ENCODE peak calls at places on chromosomes 2 and 18, in ten cellular contexts. T is activated T-helper 1 cell treated with Interleukin-2 at 50 U/mL for 16 hours; D is C1 segment of cervical spinal cord; J is stimulated activated CD8-positive, alpha-beta memory T cell treated with anti-CD3 and anti-CD28 coated beads, Interleukin-2, amount 100 ng/mL, for 48 hours; A is ecto neural progenitor cell; E is lower leg skin; H is HS-5; N is sciatic nerve; Z is non-pigmented ciliary epithelial cell; Y is NCI-H748 treated with DMSO at 0.1 percent for 48 hours. Q is an unnamed sample.

GRCh38 chr2:70069049-70069448 is 18.2 kb upstream of the PCBP1 start:
- DNase-seq in T (peak; percentile 37), D (no peak), J (peak; percentile 59), A (no peak), E (no peak), H (no peak), N (no peak), Z (no peak), Y (no peak), Q (peak; percentile 78)

GRCh38 chr2:119704670-119705120 is 25.7 kb downstream of the TMEM177 start:
- DNase-seq in T (no peak), D (no peak), J (no peak), A (no peak), E (no peak), H (no peak), N (no peak), Z (no peak), Y (no peak), Q (peak; percentile 14)

GRCh38 chr18:35581555-35582309 is at the start of gene GALNT1:
- DNase-seq in T (peak; percentile 2), D (no peak), J (no peak), A (peak; percentile 54), E (no peak), H (no peak), N (peak; percentile 63), Z (no peak), Y (no peak), Q (peak; percentile 6)

GRCh38 chr18:5295231-5295920 is at the start of gene ZBTB14:
- DNase-seq in T (peak; percentile 69), D (peak; percentile 57), J (peak; percentile 36), A (peak; percentile 78), E (peak; percentile 88), H (no peak), N (peak; percentile 77), Z (no peak), Y (no peak), Q (peak; percentile 62)

GRCh38 chr18:77407733-77408132 is 158.1 kb downstream of the GALR1 start:
- DNase-seq in T (no peak), D (no peak), J (no peak), A (no peak), E (no peak), H (no peak), N (no peak), Z (no peak), Y (no peak), Q (no peak)

GRCh38 chr2:44118257-44118656 is 50.4 kb upstream of the PPM1B start:
- DNase-seq in T (no peak), D (no peak), J (no peak), A (no peak), E (no peak), H (peak; percentile 41), N (no peak), Z (no peak), Y (no peak), Q (peak; percentile 7)

GRCh38 chr2:106536490-106536889 is 49.3 kb downstream of the CD8B2 start:
- DNase-seq in T (no peak), D (no peak), J (no peak), A (no peak), E (peak; percentile 23), H (no peak), N (no peak), Z (no peak), Y (no peak), Q (no peak)

GRCh38 chr18:13562494-13563029 is 163.8 kb downstream of the FAM210A start:
- DNase-seq in T (no peak), D (no peak), J (peak; percentile 86), A (no peak), E (peak; percentile 80), H (no peak), N (no peak), Z (no peak), Y (no peak), Q (peak; percentile 90)

GRCh38 chr2:42101641-42102605 is 54.1 kb downstream of the PKDCC start:
- DNase-seq in T (peak; percentile 89), D (no peak), J (peak; percentile 75), A (no peak), E (peak; percentile 91), H (no peak), N (peak; percentile 84), Z (peak; percentile 77), Y (no peak), Q (peak; percentile 88)

GRCh38 chr2:37552339-37552738 is 119.1 kb downstream of the CDC42EP3 start:
- DNase-seq in T (no peak), D (no peak), J (no peak), A (no peak), E (no peak), H (no peak), N (no peak), Z (no peak), Y (no peak), Q (no peak)

Q was measured in stimulated activated naive CD4-positive, alpha-beta T cell treated with Interleukin-2 at 50 U/mL for 16 hours.